ENCODE peak calls at places on chromosomes 16 and 17, in five cellular contexts. One of them, this sample, is unnamed.

GRCh38 chr16:35146723-35147458 is 1687.5 kb downstream of the TP53TG3F start:
- DNase-seq in AG04450: no peak
- DNase-seq in iris pigment epithelial cell: no peak
- DNase-seq in PC-3: no peak
- DNase-seq in HCT116: no peak
- DNase-seq in this sample: no peak

GRCh38 chr17:10197721-10198508 is 491 bp downstream of the GAS7 start:
- DNase-seq in iris pigment epithelial cell: peak; percentile 18
- DNase-seq in PC-3: no peak
- DNase-seq in AG04450: no peak
- DNase-seq in HCT116: no peak
- DNase-seq in this sample: peak; percentile 78

GRCh38 chr17:17840751-17841591 is 4.2 kb upstream of the SREBF1 start:
- DNase-seq in iris pigment epithelial cell: peak; percentile 42
- DNase-seq in AG04450: no peak
- DNase-seq in PC-3: peak; percentile 31
- DNase-seq in HCT116: no peak
- DNase-seq in this sample: peak; percentile 58

GRCh38 chr17:35087731-35088646 is 24.5 kb upstream of the RFFL start:
- DNase-seq in HCT116: no peak
- DNase-seq in iris pigment epithelial cell: peak; percentile 53
- DNase-seq in AG04450: no peak
- DNase-seq in PC-3: peak; percentile 47
- DNase-seq in this sample: peak; percentile 74

GRCh38 chr17:20935740-20936139 is 107.1 kb downstream of the USP22 start:
- DNase-seq in AG04450: no peak
- DNase-seq in HCT116: no peak
- DNase-seq in PC-3: peak; percentile 84
- DNase-seq in iris pigment epithelial cell: peak; percentile 89
- DNase-seq in this sample: no peak

GRCh38 chr16:22161999-22162657 is at the start of gene SDR42E2:
- DNase-seq in AG04450: no peak
- DNase-seq in PC-3: no peak
- DNase-seq in iris pigment epithelial cell: no peak
- DNase-seq in HCT116: no peak
- DNase-seq in this sample: peak; percentile 60

GRCh38 chr16:55341681-55342080 is 17.7 kb downstream of the IRX6 start:
- DNase-seq in AG04450: no peak
- DNase-seq in iris pigment epithelial cell: no peak
- DNase-seq in PC-3: no peak
- DNase-seq in HCT116: no peak
- DNase-seq in this sample: no peak

GRCh38 chr16:73887895-73888294 is 408.7 kb upstream of the PSMD7 start:
- DNase-seq in HCT116: no peak
- DNase-seq in AG04450: no peak
- DNase-seq in PC-3: no peak
- DNase-seq in iris pigment epithelial cell: no peak
- DNase-seq in this sample: no peak

GRCh38 chr17:41457656-41458055 is 9.5 kb downstream of the KRT32 start:
- DNase-seq in PC-3: no peak
- DNase-seq in AG04450: no peak
- DNase-seq in HCT116: no peak
- DNase-seq in iris pigment epithelial cell: no peak
- DNase-seq in this sample: no peak

GRCh38 chr16:2531371-2531695 is at the start of gene CEMP1:
- DNase-seq in PC-3: no peak
- DNase-seq in AG04450: no peak
- DNase-seq in iris pigment epithelial cell: no peak
- DNase-seq in HCT116: no peak
- DNase-seq in this sample: no peak

GRCh38 chr17:55420067-55420775 is 1.4 kb downstream of the MMD start:
- DNase-seq in iris pigment epithelial cell: peak; percentile 21
- DNase-seq in PC-3: no peak
- DNase-seq in HCT116: no peak
- DNase-seq in AG04450: no peak
- DNase-seq in this sample: no peak

GRCh38 chr16:83965444-83966152 is 2.4 kb upstream of the NECAB2 start:
- DNase-seq in iris pigment epithelial cell: no peak
- DNase-seq in PC-3: no peak
- DNase-seq in HCT116: no peak
- DNase-seq in AG04450: no peak
- DNase-seq in this sample: no peak

GRCh38 chr16:71507061-71507460 is 17.9 kb upstream of the ZNF19 start:
- DNase-seq in AG04450: no peak
- DNase-seq in PC-3: no peak
- DNase-seq in iris pigment epithelial cell: no peak
- DNase-seq in HCT116: no peak
- DNase-seq in this sample: no peak

GRCh38 chr17:19013806-19014627 is 9.5 kb upstream of the FAM83G start:
- DNase-seq in iris pigment epithelial cell: no peak
- DNase-seq in HCT116: no peak
- DNase-seq in PC-3: no peak
- DNase-seq in AG04450: no peak
- DNase-seq in this sample: no peak

GRCh38 chr16:22886908-22887307 is 72.9 kb downstream of the HS3ST2 start:
- DNase-seq in AG04450: no peak
- DNase-seq in PC-3: no peak
- DNase-seq in iris pigment epithelial cell: no peak
- DNase-seq in HCT116: no peak
- DNase-seq in this sample: no peak

GRCh38 chr16:71666928-71667707 is 41.1 kb downstream of the MARVELD3 start:
- DNase-seq in HCT116: no peak
- DNase-seq in AG04450: no peak
- DNase-seq in iris pigment epithelial cell: no peak
- DNase-seq in PC-3: peak; percentile 8
- DNase-seq in this sample: no peak

GRCh38 chr17:32876414-32877163 is at the start of gene MYO1D:
- DNase-seq in AG04450: no peak
- DNase-seq in PC-3: peak; percentile 65
- DNase-seq in iris pigment epithelial cell: no peak
- DNase-seq in HCT116: peak; percentile 46
- DNase-seq in this sample: no peak

GRCh38 chr16:58393138-58393504 is 850 bp downstream of the GINS3 start:
- DNase-seq in iris pigment epithelial cell: peak; percentile 9
- DNase-seq in AG04450: no peak
- DNase-seq in HCT116: no peak
- DNase-seq in PC-3: no peak
- DNase-seq in this sample: no peak

GRCh38 chr16:73058221-73058615 is 10.3 kb upstream of the ZFHX3 start:
- DNase-seq in HCT116: no peak
- DNase-seq in iris pigment epithelial cell: peak; percentile 43
- DNase-seq in AG04450: no peak
- DNase-seq in PC-3: no peak
- DNase-seq in this sample: peak; percentile 66

GRCh38 chr16:51982715-51983680 is 563.9 kb downstream of the TOX3 start:
- DNase-seq in iris pigment epithelial cell: peak; percentile 72
- DNase-seq in AG04450: peak; percentile 47
- DNase-seq in HCT116: peak; percentile 33
- DNase-seq in PC-3: peak; percentile 66
- DNase-seq in this sample: no peak

GRCh38 chr17:4476512-4477070 is 22.1 kb upstream of the SPNS2 start:
- DNase-seq in HCT116: no peak
- DNase-seq in PC-3: no peak
- DNase-seq in iris pigment epithelial cell: no peak
- DNase-seq in AG04450: no peak
- DNase-seq in this sample: no peak

GRCh38 chr17:65533855-65534457 is 27.5 kb downstream of the AXIN2 start:
- DNase-seq in AG04450: no peak
- DNase-seq in PC-3: no peak
- DNase-seq in iris pigment epithelial cell: no peak
- DNase-seq in HCT116: no peak
- DNase-seq in this sample: no peak

GRCh38 chr17:44599298-44600175 is 42.3 kb downstream of the FZD2 start:
- DNase-seq in PC-3: peak; percentile 94
- DNase-seq in iris pigment epithelial cell: peak; percentile 93
- DNase-seq in HCT116: no peak
- DNase-seq in AG04450: peak; percentile 89
- DNase-seq in this sample: peak; percentile 80

GRCh38 chr16:70702624-70703023 is 16.8 kb upstream of the MTSS2 start:
- DNase-seq in AG04450: no peak
- DNase-seq in iris pigment epithelial cell: no peak
- DNase-seq in HCT116: no peak
- DNase-seq in PC-3: no peak
- DNase-seq in this sample: no peak

GRCh38 chr17:50963139-50963538 is 97.0 kb upstream of the TOB1 start:
- DNase-seq in HCT116: no peak
- DNase-seq in PC-3: no peak
- DNase-seq in AG04450: no peak
- DNase-seq in iris pigment epithelial cell: peak; percentile 51
- DNase-seq in this sample: no peak

GRCh38 chr17:50211249-50212120 is 10.1 kb upstream of the COL1A1 start:
- DNase-seq in iris pigment epithelial cell: peak; percentile 45
- DNase-seq in PC-3: no peak
- DNase-seq in AG04450: no peak
- DNase-seq in HCT116: no peak
- DNase-seq in this sample: peak; percentile 45

GRCh38 chr16:4572715-4573114 is 16.6 kb downstream of the C16orf96 start:
- DNase-seq in iris pigment epithelial cell: no peak
- DNase-seq in AG04450: no peak
- DNase-seq in PC-3: no peak
- DNase-seq in HCT116: no peak
- DNase-seq in this sample: no peak

GRCh38 chr16:86601356-86601755 is 23.0 kb downstream of the FOXL1 start:
- DNase-seq in HCT116: no peak
- DNase-seq in AG04450: no peak
- DNase-seq in iris pigment epithelial cell: no peak
- DNase-seq in PC-3: no peak
- DNase-seq in this sample: no peak

GRCh38 chr16:75288181-75288580 is 36.8 kb upstream of the BCAR1 start:
- DNase-seq in iris pigment epithelial cell: no peak
- DNase-seq in AG04450: no peak
- DNase-seq in HCT116: no peak
- DNase-seq in PC-3: no peak
- DNase-seq in this sample: no peak

GRCh38 chr17:41539071-41539492 is 11.0 kb upstream of the KRT19 start:
- DNase-seq in iris pigment epithelial cell: no peak
- DNase-seq in HCT116: no peak
- DNase-seq in PC-3: no peak
- DNase-seq in AG04450: no peak
- DNase-seq in this sample: no peak

GRCh38 chr16:50680907-50681885 is at the start of gene SNX20:
- DNase-seq in PC-3: no peak
- DNase-seq in iris pigment epithelial cell: no peak
- DNase-seq in HCT116: no peak
- DNase-seq in AG04450: no peak
- DNase-seq in this sample: no peak

GRCh38 chr17:39141915-39142664 is 9.3 kb downstream of the PLXDC1 start:
- DNase-seq in HCT116: no peak
- DNase-seq in iris pigment epithelial cell: no peak
- DNase-seq in PC-3: no peak
- DNase-seq in AG04450: no peak
- DNase-seq in this sample: no peak

GRCh38 chr16:80971814-80972213 is 34.9 kb downstream of the CMC2 start:
- DNase-seq in AG04450: no peak
- DNase-seq in HCT116: no peak
- DNase-seq in iris pigment epithelial cell: no peak
- DNase-seq in PC-3: no peak
- DNase-seq in this sample: no peak

GRCh38 chr17:45813051-45813731 is 29.1 kb downstream of the CRHR1 start:
- DNase-seq in iris pigment epithelial cell: peak; percentile 10
- DNase-seq in HCT116: no peak
- DNase-seq in AG04450: no peak
- DNase-seq in PC-3: no peak
- DNase-seq in this sample: peak; percentile 88

GRCh38 chr17:57342141-57342540 is 85.8 kb downstream of the MSI2 start:
- DNase-seq in iris pigment epithelial cell: no peak
- DNase-seq in HCT116: no peak
- DNase-seq in AG04450: no peak
- DNase-seq in PC-3: no peak
- DNase-seq in this sample: no peak

GRCh38 chr17:49755681-49756283 is 8.1 kb downstream of the FAM117A start:
- DNase-seq in HCT116: no peak
- DNase-seq in PC-3: no peak
- DNase-seq in iris pigment epithelial cell: no peak
- DNase-seq in AG04450: no peak
- DNase-seq in this sample: no peak

GRCh38 chr16:57264950-57265371 is 19.5 kb downstream of the PLLP start:
- DNase-seq in AG04450: no peak
- DNase-seq in iris pigment epithelial cell: no peak
- DNase-seq in HCT116: no peak
- DNase-seq in PC-3: no peak
- DNase-seq in this sample: no peak

GRCh38 chr17:15490634-15491261 is 23.3 kb upstream of the CDRT4 start:
- DNase-seq in HCT116: peak; percentile 81
- DNase-seq in iris pigment epithelial cell: peak; percentile 69
- DNase-seq in AG04450: no peak
- DNase-seq in PC-3: peak; percentile 74
- DNase-seq in this sample: peak; percentile 69